ENCODE peak calls at places on chromosomes 5 and 9, in nine cellular contexts. W is gastrocnemius medialis; B is GM12865; R is WTC11; Q is BJ; A is astrocyte of the spinal cord; D is fibroblast of pulmonary artery; G is astrocyte; H is activated CD8-positive, alpha-beta T cell treated with anti-CD3 and anti-CD28 coated beads for 36 hours. N is an unnamed sample.

GRCh38 chr9:137069508-137070071 is 767 bp downstream of the SAPCD2 start:
- DNase-seq in W (no peak), B (no peak), R (peak; percentile 35), Q (no peak), A (no peak), D (no peak), G (no peak), H (no peak), N (peak; percentile 62)

GRCh38 chr5:136020383-136021015 is 8.3 kb upstream of the TGFBI start:
- DNase-seq in W (no peak), B (no peak), R (no peak), Q (peak; percentile 61), A (peak; percentile 99), D (peak; percentile 95), G (peak; percentile 98), H (peak; percentile 41), N (no peak)

GRCh38 chr5:51573835-51574234 is 190.6 kb downstream of the ISL1 start:
- DNase-seq in W (no peak), B (no peak), R (no peak), Q (no peak), A (no peak), D (no peak), G (no peak), H (no peak), N (no peak)

GRCh38 chr5:172395483-172395882 is 58.8 kb downstream of the SH3PXD2B start:
- DNase-seq in W (no peak), B (no peak), R (no peak), Q (no peak), A (no peak), D (no peak), G (no peak), H (no peak), N (no peak)

GRCh38 chr9:94649100-94649855 is 10.0 kb upstream of the FBP1 start:
- DNase-seq in W (no peak), B (no peak), R (no peak), Q (peak; percentile 94), A (peak; percentile 42), D (peak; percentile 38), G (peak; percentile 90), H (no peak), N (no peak)

GRCh38 chr5:161783297-161783696 is 64.6 kb upstream of the GABRA1 start:
- DNase-seq in W (no peak), B (no peak), R (no peak), Q (no peak), A (no peak), D (no peak), G (no peak), H (no peak), N (no peak)

GRCh38 chr5:73363911-73364730 is 84.5 kb downstream of the FOXD1 start:
- DNase-seq in W (no peak), B (no peak), R (no peak), Q (peak; percentile 58), A (peak; percentile 63), D (peak; percentile 83), G (peak; percentile 81), H (no peak), N (no peak)

GRCh38 chr5:83965431-83965830 is 244.8 kb upstream of the HAPLN1 start:
- DNase-seq in W (no peak), B (no peak), R (no peak), Q (no peak), A (peak; percentile 25), D (no peak), G (no peak), H (no peak), N (no peak)

GRCh38 chr5:116370886-116371285 is 203.7 kb downstream of the SEMA6A start:
- DNase-seq in W (no peak), B (no peak), R (no peak), Q (no peak), A (peak; percentile 44), D (peak; percentile 67), G (peak; percentile 34), H (no peak), N (no peak)

GRCh38 chr9:135098400-135099105 is 11.1 kb downstream of the OLFM1 start:
- DNase-seq in W (no peak), B (peak; percentile 18), R (peak; percentile 86), Q (no peak), A (no peak), D (peak; percentile 20), G (no peak), H (peak; percentile 25), N (peak; percentile 87)

GRCh38 chr5:170333161-170333909 is 35.8 kb upstream of the LCP2 start:
- DNase-seq in W (no peak), B (peak; percentile 77), R (peak; percentile 61), Q (no peak), A (peak; percentile 2), D (no peak), G (no peak), H (peak; percentile 90), N (no peak)

GRCh38 chr5:133754575-133755169 is 142.3 kb upstream of the FSTL4 start:
- DNase-seq in W (peak; percentile 39), B (peak; percentile 51), R (peak; percentile 62), Q (no peak), A (no peak), D (peak; percentile 44), G (peak; percentile 4), H (peak; percentile 53), N (peak; percentile 27)

GRCh38 chr9:13555516-13555915 is 276.0 kb upstream of the MPDZ start:
- DNase-seq in W (no peak), B (no peak), R (no peak), Q (no peak), A (no peak), D (peak; percentile 7), G (no peak), H (no peak), N (no peak)

GRCh38 chr5:178113141-178113787 is at the start of gene N4BP3:
- DNase-seq in W (no peak), B (peak; percentile 91), R (peak; percentile 86), Q (no peak), A (peak; percentile 19), D (peak; percentile 36), G (peak; percentile 22), H (peak; percentile 88), N (peak; percentile 86)

GRCh38 chr9:37464426-37465248 is 613 bp downstream of the ZBTB5 start:
- DNase-seq in W (peak; percentile 82), B (peak; percentile 80), R (peak; percentile 93), Q (peak; percentile 11), A (peak; percentile 77), D (peak; percentile 73), G (peak; percentile 56), H (peak; percentile 94), N (no peak)

DNA sequence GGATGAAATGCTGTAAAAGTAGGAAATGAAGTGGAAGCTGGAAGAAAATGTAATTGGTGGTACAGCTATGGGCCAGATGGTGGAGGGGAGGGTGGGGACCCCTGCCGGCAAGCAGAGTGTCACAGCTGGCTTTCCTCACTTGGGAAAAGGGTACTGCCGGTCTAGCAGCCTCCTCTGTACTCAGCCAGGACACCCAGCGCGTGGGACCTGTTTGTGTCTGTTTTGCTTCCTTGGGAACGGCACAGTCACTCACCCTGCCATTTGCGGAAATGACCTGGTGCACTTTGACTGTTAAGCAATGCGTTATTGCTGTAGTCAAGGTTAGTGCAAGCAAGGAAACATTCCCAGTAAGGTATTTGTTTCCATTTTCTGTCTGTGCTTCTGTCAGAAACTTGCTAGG is 10.1 kb downstream of the TMEM252 start:
- DNase-seq in W (peak; percentile 86), B (no peak), R (peak; percentile 44), Q (no peak), A (no peak), D (peak; percentile 4), G (no peak), H (no peak), N (peak; percentile 49)
- TF ChIP-seq CTCF in W (peak; percentile 21), B (no peak), R (no peak), Q (no peak), A (no peak), D (no peak), G (no peak), H (no peak), N (peak; percentile 28)

DNA sequence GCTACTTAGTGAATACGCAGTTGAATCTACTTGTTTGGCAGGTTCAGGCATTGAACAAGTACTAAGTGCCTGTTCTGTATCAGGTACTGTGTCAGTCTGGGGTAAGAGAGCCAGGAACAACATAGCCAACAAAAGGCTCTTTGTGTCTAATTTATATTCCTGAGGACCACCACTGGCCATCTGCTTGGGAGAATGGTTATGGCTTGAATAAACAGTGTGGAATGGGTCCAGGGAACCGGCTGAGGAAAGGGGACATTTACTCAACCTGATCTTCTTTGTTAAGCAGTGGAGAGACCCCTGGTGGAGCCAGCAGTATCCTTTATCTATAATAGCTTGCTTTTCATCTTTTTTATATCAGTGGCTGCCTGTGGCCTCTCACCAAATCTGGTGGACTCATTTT is 38.6 kb downstream of the EXOSC2 start:
- DNase-seq in W (no peak), B (no peak), R (no peak), Q (no peak), A (no peak), D (no peak), G (peak; percentile 8), H (peak; percentile 20), N (no peak)
- TF ChIP-seq CTCF in W (no peak), B (no peak), R (no peak), Q (no peak), A (peak; percentile 25), D (no peak), G (peak; percentile 4), H (no peak), N (no peak)

GRCh38 chr9:89619019-89619418 is 14.2 kb downstream of the GADD45G start:
- DNase-seq in W (no peak), B (no peak), R (peak; percentile 46), Q (no peak), A (no peak), D (no peak), G (no peak), H (no peak), N (no peak)
- TF ChIP-seq CTCF in W (no peak), B (no peak), R (no peak), Q (no peak), A (no peak), D (no peak), G (no peak), H (no peak), N (no peak)

GRCh38 chr9:116317503-116317902 is 163.9 kb downstream of the PAPPA start:
- DNase-seq in W (no peak), B (no peak), R (no peak), Q (no peak), A (no peak), D (no peak), G (no peak), H (no peak), N (no peak)

GRCh38 chr9:116312221-116312620 is 158.6 kb downstream of the PAPPA start:
- DNase-seq in W (no peak), B (no peak), R (no peak), Q (no peak), A (peak; percentile 30), D (no peak), G (no peak), H (no peak), N (no peak)

GRCh38 chr9:116316231-116316630 is 162.6 kb downstream of the PAPPA start:
- DNase-seq in W (no peak), B (no peak), R (no peak), Q (no peak), A (no peak), D (no peak), G (no peak), H (no peak), N (no peak)

GRCh38 chr9:116310212-116310611 is 156.6 kb downstream of the PAPPA start:
- DNase-seq in W (no peak), B (no peak), R (no peak), Q (no peak), A (no peak), D (no peak), G (no peak), H (no peak), N (no peak)

DNA sequence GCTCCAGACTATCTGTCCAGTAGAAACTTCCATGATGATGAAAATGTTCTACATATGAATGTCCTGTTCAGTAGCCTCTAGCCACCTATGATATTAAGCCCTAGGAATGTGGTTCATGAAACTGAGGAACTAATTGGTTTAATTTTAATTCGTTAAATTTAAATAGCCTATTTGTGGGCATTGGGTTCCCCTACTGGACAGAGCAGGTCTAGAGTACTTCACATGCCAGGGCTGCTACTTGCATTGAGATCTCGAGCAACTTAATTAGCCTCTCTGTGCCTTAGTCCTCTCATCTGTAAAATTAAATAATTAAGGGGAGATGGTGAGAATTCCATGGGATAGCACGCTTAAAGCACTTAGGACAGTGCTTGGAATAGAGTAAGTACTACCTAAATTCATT is 160.0 kb downstream of the PAPPA start:
- DNase-seq in W (no peak), B (no peak), R (no peak), Q (no peak), A (no peak), D (no peak), G (no peak), H (no peak), N (no peak)
- TF ChIP-seq CTCF in W (no peak), B (no peak), R (no peak), Q (no peak), A (peak; percentile 13), D (peak; percentile 30), G (peak; percentile 10), H (no peak), N (no peak)

N was measured in nephron progenitor cell.